ENCODE peak calls at places on chromosomes 5 and 9, in six cellular contexts. One of them, this sample, is unnamed.

GRCh38 chr5:98768160-98769005 is 5.1 kb upstream of the RGMB start:
- DNase-seq in NB4: peak
- DNase-seq in ovary: peak
- DNase-seq in testis: peak
- DNase-seq in heart left ventricle: peak
- DNase-seq in body of pancreas: peak
- DNase-seq in this sample: peak

GRCh38 chr9:75239176-75239575 is 150.9 kb downstream of the OSTF1 start:
- DNase-seq in body of pancreas: peak
- DNase-seq in testis: no peak
- DNase-seq in heart left ventricle: no peak
- DNase-seq in NB4: peak
- DNase-seq in ovary: no peak
- DNase-seq in this sample: peak

GRCh38 chr5:122723606-122724352 is 51.1 kb upstream of the SNX2 start:
- DNase-seq in heart left ventricle: no peak
- DNase-seq in testis: no peak
- DNase-seq in NB4: no peak
- DNase-seq in body of pancreas: no peak
- DNase-seq in ovary: no peak
- DNase-seq in this sample: peak

GRCh38 chr9:129880654-129881546 is 45.6 kb downstream of the USP20 start:
- DNase-seq in NB4: no peak
- DNase-seq in body of pancreas: no peak
- DNase-seq in ovary: no peak
- DNase-seq in testis: no peak
- DNase-seq in heart left ventricle: no peak
- DNase-seq in this sample: peak

GRCh38 chr9:121601234-121601633 is 50.2 kb upstream of the DAB2IP start:
- DNase-seq in NB4: peak
- DNase-seq in ovary: no peak
- DNase-seq in body of pancreas: no peak
- DNase-seq in heart left ventricle: no peak
- DNase-seq in testis: no peak
- DNase-seq in this sample: no peak

GRCh38 chr5:15757103-15757502 is 257.1 kb downstream of the FBXL7 start:
- DNase-seq in NB4: no peak
- DNase-seq in testis: no peak
- DNase-seq in ovary: no peak
- DNase-seq in body of pancreas: no peak
- DNase-seq in heart left ventricle: no peak
- DNase-seq in this sample: peak

GRCh38 chr5:29896651-29897050 is 1296.8 kb upstream of the CDH6 start:
- DNase-seq in NB4: peak
- DNase-seq in ovary: no peak
- DNase-seq in testis: no peak
- DNase-seq in body of pancreas: no peak
- DNase-seq in heart left ventricle: no peak
- DNase-seq in this sample: no peak

GRCh38 chr5:86929123-86929766 is 311.5 kb downstream of the COX7C start:
- DNase-seq in heart left ventricle: no peak
- DNase-seq in testis: no peak
- DNase-seq in ovary: no peak
- DNase-seq in NB4: no peak
- DNase-seq in body of pancreas: no peak
- DNase-seq in this sample: no peak

GRCh38 chr5:86646671-86647070 is 28.9 kb downstream of the COX7C start:
- DNase-seq in ovary: no peak
- DNase-seq in heart left ventricle: no peak
- DNase-seq in body of pancreas: no peak
- DNase-seq in NB4: no peak
- DNase-seq in testis: no peak
- DNase-seq in this sample: no peak

DNA sequence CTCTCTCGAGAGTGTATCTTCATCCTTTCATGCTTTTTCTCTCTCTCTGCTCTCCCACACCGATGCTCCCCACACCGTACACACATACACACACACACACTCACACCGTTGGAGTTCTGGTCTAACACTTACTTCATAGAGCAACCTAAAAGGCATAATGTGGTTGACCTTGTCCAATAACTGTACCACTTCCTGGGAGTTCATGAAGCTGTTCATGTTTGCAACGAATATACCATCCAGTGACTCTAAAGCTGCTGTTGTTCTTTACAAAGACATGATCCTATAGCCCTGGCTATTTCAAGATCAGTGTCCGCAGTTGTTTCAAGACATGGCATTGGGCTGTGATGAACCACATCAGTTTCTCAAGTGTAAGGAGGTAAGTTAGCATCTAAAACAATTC is 10.0 kb downstream of the MEF2C start:
- DNase-seq in NB4: no peak
- DNase-seq in ovary: no peak
- DNase-seq in heart left ventricle: no peak
- DNase-seq in testis: no peak
- DNase-seq in body of pancreas: no peak
- DNase-seq in this sample: no peak
- TF ChIP-seq POLR2A in NB4: no peak
- TF ChIP-seq POLR2A in ovary: no peak
- TF ChIP-seq POLR2A in heart left ventricle: no peak
- TF ChIP-seq POLR2A in testis: no peak
- TF ChIP-seq POLR2A in body of pancreas: no peak
- TF ChIP-seq POLR2A in this sample: no peak

GRCh38 chr9:12774861-12775367 is at the start of gene LURAP1L:
- DNase-seq in ovary: peak
- DNase-seq in body of pancreas: peak
- DNase-seq in testis: peak
- DNase-seq in heart left ventricle: peak
- DNase-seq in NB4: no peak
- DNase-seq in this sample: peak
- TF ChIP-seq POLR2A in ovary: no peak
- TF ChIP-seq POLR2A in body of pancreas: peak
- TF ChIP-seq POLR2A in testis: no peak
- TF ChIP-seq POLR2A in heart left ventricle: peak
- TF ChIP-seq POLR2A in NB4: no peak
- TF ChIP-seq POLR2A in this sample: peak

GRCh38 chr5:170296036-170296934 is 1.3 kb downstream of the LCP2 start:
- DNase-seq in NB4: peak
- DNase-seq in body of pancreas: no peak
- DNase-seq in ovary: no peak
- DNase-seq in testis: no peak
- DNase-seq in heart left ventricle: no peak
- DNase-seq in this sample: no peak

GRCh38 chr5:170292509-170292908 is 5.1 kb downstream of the LCP2 start:
- DNase-seq in NB4: no peak
- DNase-seq in ovary: no peak
- DNase-seq in testis: no peak
- DNase-seq in body of pancreas: no peak
- DNase-seq in heart left ventricle: no peak
- DNase-seq in this sample: no peak

GRCh38 chr5:170289749-170290148 is 7.8 kb downstream of the LCP2 start:
- DNase-seq in NB4: no peak
- DNase-seq in testis: no peak
- DNase-seq in heart left ventricle: peak
- DNase-seq in ovary: peak
- DNase-seq in body of pancreas: no peak
- DNase-seq in this sample: no peak

GRCh38 chr5:170291324-170291847 is 6.2 kb downstream of the LCP2 start:
- DNase-seq in body of pancreas: no peak
- DNase-seq in testis: no peak
- DNase-seq in NB4: no peak
- DNase-seq in ovary: no peak
- DNase-seq in heart left ventricle: no peak
- DNase-seq in this sample: no peak

DNA sequence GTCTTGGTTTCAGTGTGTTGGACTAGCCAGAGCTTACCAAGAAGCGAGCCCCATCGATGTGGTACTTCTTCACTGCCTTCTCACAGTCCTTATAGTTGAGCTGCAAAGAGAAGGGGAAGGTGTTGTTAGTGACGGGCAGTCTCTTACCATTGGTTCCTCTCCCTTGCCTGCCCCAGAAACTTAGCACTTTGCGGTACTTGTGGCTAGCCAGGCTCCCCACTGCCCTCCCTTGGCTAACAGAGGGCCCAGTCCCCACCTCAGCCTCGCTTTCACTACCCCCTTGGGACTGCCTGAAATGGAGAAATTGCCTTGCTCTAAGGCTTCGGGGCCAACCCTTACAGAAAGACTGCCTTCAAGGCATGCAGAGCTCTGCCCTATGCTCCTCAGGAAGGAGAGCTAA is 4.3 kb downstream of the LCP2 start:
- DNase-seq in testis: no peak
- DNase-seq in ovary: no peak
- DNase-seq in body of pancreas: no peak
- DNase-seq in NB4: peak
- DNase-seq in heart left ventricle: peak
- DNase-seq in this sample: no peak
- TF ChIP-seq POLR2A in testis: no peak
- TF ChIP-seq POLR2A in ovary: no peak
- TF ChIP-seq POLR2A in body of pancreas: no peak
- TF ChIP-seq POLR2A in NB4: no peak
- TF ChIP-seq POLR2A in heart left ventricle: no peak
- TF ChIP-seq POLR2A in this sample: no peak

GRCh38 chr9:135500525-135501260 is at the start of gene MRPS2:
- DNase-seq in testis: peak
- DNase-seq in body of pancreas: peak
- DNase-seq in heart left ventricle: peak
- DNase-seq in ovary: peak
- DNase-seq in NB4: peak
- DNase-seq in this sample: peak
- TF ChIP-seq POLR2A in testis: no peak
- TF ChIP-seq POLR2A in body of pancreas: peak
- TF ChIP-seq POLR2A in heart left ventricle: peak
- TF ChIP-seq POLR2A in ovary: no peak
- TF ChIP-seq POLR2A in NB4: peak
- TF ChIP-seq POLR2A in this sample: no peak

GRCh38 chr9:137294091-137294683 is 7.9 kb downstream of the NRARP start:
- DNase-seq in body of pancreas: peak
- DNase-seq in testis: peak
- DNase-seq in heart left ventricle: peak
- DNase-seq in ovary: no peak
- DNase-seq in NB4: peak
- DNase-seq in this sample: peak

GRCh38 chr9:137293094-137293481 is 9.0 kb downstream of the NRARP start:
- DNase-seq in testis: no peak
- DNase-seq in heart left ventricle: no peak
- DNase-seq in body of pancreas: peak
- DNase-seq in ovary: no peak
- DNase-seq in NB4: no peak
- DNase-seq in this sample: no peak

GRCh38 chr9:137295313-137296213 is 6.5 kb downstream of the NRARP start:
- DNase-seq in body of pancreas: peak
- DNase-seq in NB4: peak
- DNase-seq in testis: no peak
- DNase-seq in heart left ventricle: peak
- DNase-seq in ovary: no peak
- DNase-seq in this sample: no peak

GRCh38 chr9:137294684-137295312 is 7.3 kb downstream of the NRARP start:
- DNase-seq in heart left ventricle: peak
- DNase-seq in body of pancreas: peak
- DNase-seq in ovary: no peak
- DNase-seq in NB4: peak
- DNase-seq in testis: no peak
- DNase-seq in this sample: peak

GRCh38 chr9:137293482-137294090 is 8.5 kb downstream of the NRARP start:
- DNase-seq in heart left ventricle: no peak
- DNase-seq in ovary: no peak
- DNase-seq in testis: no peak
- DNase-seq in NB4: no peak
- DNase-seq in body of pancreas: peak
- DNase-seq in this sample: no peak
- TF ChIP-seq POLR2A in heart left ventricle: no peak
- TF ChIP-seq POLR2A in ovary: no peak
- TF ChIP-seq POLR2A in testis: no peak
- TF ChIP-seq POLR2A in NB4: no peak
- TF ChIP-seq POLR2A in body of pancreas: no peak
- TF ChIP-seq POLR2A in this sample: no peak